ENCODE peak calls at places on chromosome 9, in nine cellular contexts. B is fibroblast of mammary gland; X is anterior cingulate cortex; L is NCI-H1092; Q is stimulated activated CD4-positive, alpha-beta T cell treated with anti-CD3 and anti-CD28 coated beads, Interleukin-12 subunit alpha, Interleukin-12 subunit beta, amount 100 ng/mL, for 48 hours; A is EL; N is tibial artery; C is LoVo; P is ecto neural progenitor cell. R is an unnamed sample.
A peak's percentile ranks its signal among the peaks of the same experiment; 100 is the strongest.

GRCh38 chr9:10612649-10613398 is at the start of gene PTPRD:
- DNase-seq in B (peak; percentile 16), X (peak; percentile 66), L (peak; percentile 75), Q (no peak), A (peak; percentile 1), N (no peak), C (no peak), P (peak; percentile 84), R (peak; percentile 5)

GRCh38 chr9:28264368-28264767 is 691.1 kb upstream of the C9orf72 start:
- DNase-seq in B (peak; percentile 57), X (no peak), L (no peak), Q (no peak), A (no peak), N (no peak), C (no peak), P (no peak), R (peak; percentile 6)

GRCh38 chr9:36962721-36963120 is 71.3 kb downstream of the PAX5 start:
- DNase-seq in B (no peak), X (no peak), L (no peak), Q (no peak), A (no peak), N (peak; percentile 39), C (no peak), P (peak; percentile 34), R (no peak)

GRCh38 chr9:27558307-27558706 is 15.0 kb downstream of the C9orf72 start:
- DNase-seq in B (no peak), X (no peak), L (no peak), Q (no peak), A (no peak), N (no peak), C (no peak), P (no peak), R (no peak)

GRCh38 chr9:91186311-91187101 is 175.2 kb downstream of the AUH start:
- DNase-seq in B (peak; percentile 77), X (no peak), L (no peak), Q (no peak), A (peak; percentile 43), N (peak; percentile 57), C (no peak), P (peak; percentile 28), R (peak; percentile 63)

GRCh38 chr9:101572316-101572715 is 22.5 kb downstream of the PPP3R2 start:
- DNase-seq in B (no peak), X (no peak), L (no peak), Q (no peak), A (no peak), N (no peak), C (no peak), P (no peak), R (no peak)

GRCh38 chr9:79571309-79572031 is at the start of gene TLE4:
- DNase-seq in B (peak; percentile 100), X (peak; percentile 100), L (peak; percentile 99), Q (peak; percentile 99), A (peak; percentile 100), N (peak; percentile 100), C (peak; percentile 98), P (peak; percentile 100), R (peak; percentile 100)

GRCh38 chr9:136608331-136609159 is 54.2 kb upstream of the EGFL7 start:
- DNase-seq in B (no peak), X (no peak), L (no peak), Q (no peak), A (no peak), N (no peak), C (no peak), P (no peak), R (no peak)

GRCh38 chr9:124674651-124675050 is 96.5 kb downstream of the NR6A1 start:
- DNase-seq in B (no peak), X (no peak), L (no peak), Q (no peak), A (no peak), N (no peak), C (no peak), P (no peak), R (no peak)

GRCh38 chr9:134293576-134294227 is 32.6 kb upstream of the RXRA start:
- DNase-seq in B (peak; percentile 8), X (peak; percentile 47), L (no peak), Q (no peak), A (no peak), N (no peak), C (no peak), P (no peak), R (no peak)

GRCh38 chr9:87148391-87149237 is 201.3 kb upstream of the GAS1 start:
- DNase-seq in B (peak; percentile 69), X (peak; percentile 75), L (no peak), Q (no peak), A (peak; percentile 85), N (peak; percentile 92), C (no peak), P (peak; percentile 77), R (peak; percentile 75)

GRCh38 chr9:77819672-77820071 is 171.6 kb upstream of the GNA14 start:
- DNase-seq in B (peak; percentile 59), X (no peak), L (no peak), Q (no peak), A (no peak), N (no peak), C (no peak), P (no peak), R (peak; percentile 23)

GRCh38 chr9:73030370-73031039 is 77.7 kb upstream of the ALDH1A1 start:
- DNase-seq in B (no peak), X (no peak), L (no peak), Q (no peak), A (no peak), N (no peak), C (no peak), P (no peak), R (no peak)

GRCh38 chr9:110047955-110048472 is 159.9 kb downstream of the C9orf152 start:
- DNase-seq in B (no peak), X (no peak), L (no peak), Q (no peak), A (no peak), N (no peak), C (no peak), P (peak; percentile 76), R (no peak)

GRCh38 chr9:92455217-92455616 is 27.1 kb downstream of the ASPN start:
- DNase-seq in B (no peak), X (no peak), L (no peak), Q (no peak), A (no peak), N (no peak), C (no peak), P (no peak), R (no peak)

GRCh38 chr9:130629443-130630090 is 34.8 kb upstream of the PRDM12 start:
- DNase-seq in B (no peak), X (no peak), L (no peak), Q (no peak), A (no peak), N (no peak), C (no peak), P (no peak), R (no peak)

GRCh38 chr9:33143241-33143642 is 23.9 kb downstream of the B4GALT1 start:
- DNase-seq in B (peak; percentile 82), X (no peak), L (no peak), Q (no peak), A (peak; percentile 54), N (peak; percentile 24), C (no peak), P (no peak), R (peak; percentile 80)

GRCh38 chr9:91040371-91041215 is 239.0 kb downstream of the SYK start:
- DNase-seq in B (no peak), X (no peak), L (no peak), Q (no peak), A (no peak), N (no peak), C (no peak), P (no peak), R (peak; percentile 57)

GRCh38 chr9:134421888-134422287 is 95.6 kb downstream of the RXRA start:
- DNase-seq in B (no peak), X (no peak), L (no peak), Q (no peak), A (no peak), N (no peak), C (no peak), P (no peak), R (no peak)

GRCh38 chr9:131674425-131675421 is 65.2 kb downstream of the RAPGEF1 start:
- DNase-seq in B (no peak), X (no peak), L (no peak), Q (no peak), A (no peak), N (peak; percentile 78), C (no peak), P (no peak), R (no peak)

GRCh38 chr9:95506692-95507455 is 9.9 kb downstream of the PTCH1 start:
- DNase-seq in B (peak; percentile 55), X (peak; percentile 64), L (no peak), Q (no peak), A (peak; percentile 69), N (peak; percentile 79), C (peak; percentile 62), P (peak; percentile 73), R (peak; percentile 58)

GRCh38 chr9:89380437-89381307 is 62.4 kb downstream of the SECISBP2 start:
- DNase-seq in B (no peak), X (no peak), L (no peak), Q (no peak), A (no peak), N (no peak), C (no peak), P (no peak), R (no peak)

GRCh38 chr9:38352716-38353334 is 39.7 kb upstream of the ALDH1B1 start:
- DNase-seq in B (no peak), X (peak; percentile 26), L (no peak), Q (no peak), A (no peak), N (peak; percentile 46), C (no peak), P (no peak), R (no peak)

GRCh38 chr9:135463140-135463539 is 16.4 kb upstream of the PPP1R26 start:
- DNase-seq in B (peak; percentile 63), X (no peak), L (no peak), Q (no peak), A (peak; percentile 59), N (no peak), C (peak; percentile 18), P (no peak), R (peak; percentile 54)

GRCh38 chr9:133199648-133200321 is 9.3 kb downstream of the OBP2B start:
- DNase-seq in B (peak; percentile 11), X (no peak), L (peak; percentile 20), Q (peak; percentile 25), A (no peak), N (no peak), C (no peak), P (no peak), R (no peak)

GRCh38 chr9:136109351-136110081 is 9.2 kb downstream of the TMEM250 start:
- DNase-seq in B (peak; percentile 84), X (peak; percentile 86), L (peak; percentile 59), Q (peak; percentile 89), A (peak; percentile 93), N (peak; percentile 98), C (peak; percentile 93), P (peak; percentile 84), R (peak; percentile 87)

GRCh38 chr9:138066049-138066448 is 188.5 kb downstream of the CACNA1B start:
- DNase-seq in B (no peak), X (no peak), L (no peak), Q (no peak), A (no peak), N (peak; percentile 40), C (no peak), P (peak; percentile 41), R (no peak)

GRCh38 chr9:710951-711745 is 130.3 kb upstream of the DMRT1 start:
- DNase-seq in B (no peak), X (no peak), L (no peak), Q (no peak), A (no peak), N (no peak), C (no peak), P (no peak), R (no peak)

GRCh38 chr9:15390200-15390599 is 32.5 kb upstream of the SNAPC3 start:
- DNase-seq in B (no peak), X (no peak), L (no peak), Q (no peak), A (no peak), N (no peak), C (no peak), P (no peak), R (no peak)

GRCh38 chr9:18297532-18297872 is 176.5 kb upstream of the ADAMTSL1 start:
- DNase-seq in B (no peak), X (no peak), L (peak; percentile 24), Q (no peak), A (no peak), N (no peak), C (no peak), P (no peak), R (no peak)

GRCh38 chr9:23638837-23639426 is 187.1 kb downstream of the ELAVL2 start:
- DNase-seq in B (no peak), X (no peak), L (no peak), Q (no peak), A (no peak), N (no peak), C (no peak), P (no peak), R (no peak)

R was measured in IMR-90.